ENCODE peak calls at places on chromosomes 2 and 18, in five cellular contexts. One of them, this sample, is unnamed.

GRCh38 chr2:109185801-109186570 is 57.0 kb downstream of the SH3RF3 start:
- DNase-seq in PC-3: no peak
- DNase-seq in SK-N-SH: no peak
- DNase-seq in HCT116: no peak
- DNase-seq in GM23248: peak
- DNase-seq in this sample: no peak

GRCh38 chr2:61125123-61125710 is 36.8 kb upstream of the C2orf74 start:
- DNase-seq in PC-3: no peak
- DNase-seq in SK-N-SH: no peak
- DNase-seq in GM23248: no peak
- DNase-seq in HCT116: no peak
- DNase-seq in this sample: peak

GRCh38 chr2:218282173-218282991 is 9.9 kb downstream of the TMBIM1 start:
- DNase-seq in SK-N-SH: peak
- DNase-seq in GM23248: peak
- DNase-seq in HCT116: no peak
- DNase-seq in PC-3: peak
- DNase-seq in this sample: no peak

GRCh38 chr18:34981487-34981886 is 59.7 kb upstream of the MAPRE2 start:
- DNase-seq in PC-3: no peak
- DNase-seq in HCT116: no peak
- DNase-seq in SK-N-SH: no peak
- DNase-seq in GM23248: no peak
- DNase-seq in this sample: no peak

GRCh38 chr2:135819211-135819610 is 17.8 kb downstream of the LCT start:
- DNase-seq in SK-N-SH: no peak
- DNase-seq in PC-3: peak
- DNase-seq in HCT116: peak
- DNase-seq in GM23248: peak
- DNase-seq in this sample: peak

GRCh38 chr2:241904011-241904718 is 34.6 kb downstream of the RTP5 start:
- DNase-seq in GM23248: no peak
- DNase-seq in HCT116: no peak
- DNase-seq in PC-3: no peak
- DNase-seq in SK-N-SH: no peak
- DNase-seq in this sample: no peak

GRCh38 chr2:45301307-45302010 is 292.2 kb upstream of the SIX2 start:
- DNase-seq in SK-N-SH: no peak
- DNase-seq in GM23248: no peak
- DNase-seq in HCT116: no peak
- DNase-seq in PC-3: no peak
- DNase-seq in this sample: no peak

GRCh38 chr2:147345246-147345645 is 499.6 kb upstream of the ACVR2A start:
- DNase-seq in GM23248: peak
- DNase-seq in PC-3: peak
- DNase-seq in HCT116: no peak
- DNase-seq in SK-N-SH: no peak
- DNase-seq in this sample: no peak

GRCh38 chr2:43840961-43841360 is 2.2 kb downstream of the ABCG8 start:
- DNase-seq in HCT116: no peak
- DNase-seq in GM23248: peak
- DNase-seq in PC-3: no peak
- DNase-seq in SK-N-SH: no peak
- DNase-seq in this sample: no peak

DNA sequence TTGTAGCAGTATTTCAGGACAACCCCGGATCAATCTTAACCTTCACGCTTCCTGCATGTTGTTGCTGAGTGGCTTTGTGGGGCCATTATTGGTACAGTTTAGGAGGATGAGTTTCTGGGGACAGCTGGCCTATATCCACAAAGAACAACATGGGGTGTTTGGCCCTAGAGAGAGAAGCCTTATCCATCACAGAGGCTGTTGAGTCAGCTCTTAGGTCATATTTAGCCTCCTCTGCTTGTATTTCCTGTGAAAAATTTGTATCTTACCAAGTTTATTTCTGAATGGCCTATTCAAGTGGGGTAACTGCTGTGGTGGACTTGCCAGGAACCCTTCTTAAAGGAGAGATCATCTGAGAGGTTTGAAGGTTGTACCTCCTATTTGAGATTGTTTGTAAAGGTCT is 77.6 kb downstream of the MAP4K4 start:
- DNase-seq in PC-3: no peak
- DNase-seq in HCT116: no peak
- DNase-seq in GM23248: peak
- DNase-seq in SK-N-SH: no peak
- DNase-seq in this sample: no peak
- TF ChIP-seq EZH2phosphoT487 in PC-3: no peak
- TF ChIP-seq EZH2phosphoT487 in HCT116: no peak
- TF ChIP-seq EZH2phosphoT487 in GM23248: no peak
- TF ChIP-seq EZH2phosphoT487 in SK-N-SH: no peak
- TF ChIP-seq EZH2phosphoT487 in this sample: no peak

GRCh38 chr18:644395-645004 is 13.0 kb upstream of the TYMS start:
- DNase-seq in GM23248: no peak
- DNase-seq in HCT116: no peak
- DNase-seq in SK-N-SH: no peak
- DNase-seq in PC-3: peak
- DNase-seq in this sample: no peak
- TF ChIP-seq EZH2phosphoT487 in GM23248: no peak
- TF ChIP-seq EZH2phosphoT487 in HCT116: no peak
- TF ChIP-seq EZH2phosphoT487 in SK-N-SH: no peak
- TF ChIP-seq EZH2phosphoT487 in PC-3: no peak
- TF ChIP-seq EZH2phosphoT487 in this sample: no peak

GRCh38 chr2:8126783-8127182 is 555.1 kb upstream of the ID2 start:
- DNase-seq in PC-3: no peak
- DNase-seq in HCT116: no peak
- DNase-seq in SK-N-SH: no peak
- DNase-seq in GM23248: no peak
- DNase-seq in this sample: no peak
- TF ChIP-seq EZH2phosphoT487 in PC-3: no peak
- TF ChIP-seq EZH2phosphoT487 in HCT116: no peak
- TF ChIP-seq EZH2phosphoT487 in SK-N-SH: no peak
- TF ChIP-seq EZH2phosphoT487 in GM23248: no peak
- TF ChIP-seq EZH2phosphoT487 in this sample: no peak

DNA sequence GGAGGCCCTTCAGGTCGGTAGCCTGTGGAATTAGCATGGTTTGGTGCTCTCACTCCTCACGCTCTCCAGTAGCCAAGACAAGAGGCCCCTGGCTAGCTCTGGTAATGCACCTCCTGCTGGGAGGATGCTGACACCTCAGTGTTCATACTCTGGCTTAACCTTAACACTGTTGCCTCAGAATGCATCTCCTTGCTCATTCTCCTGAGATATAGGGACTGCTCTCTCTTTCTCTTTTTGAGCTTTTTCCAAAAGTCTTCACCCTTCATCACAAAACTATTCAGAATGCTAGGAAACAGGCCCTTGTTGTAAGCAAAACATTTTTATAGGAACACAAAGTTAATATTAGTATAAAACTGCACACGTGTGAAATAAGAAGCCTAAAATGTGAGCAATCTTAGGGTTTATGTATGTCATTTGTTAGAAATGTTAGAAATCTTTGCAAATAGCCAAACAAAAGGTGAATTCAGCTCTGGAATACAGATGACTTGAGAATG is 17.3 kb upstream of the IMPA2 start:
- DNase-seq in GM23248: peak
- DNase-seq in SK-N-SH: no peak
- DNase-seq in HCT116: no peak
- DNase-seq in PC-3: no peak
- DNase-seq in this sample: no peak
- TF ChIP-seq EZH2phosphoT487 in GM23248: no peak
- TF ChIP-seq EZH2phosphoT487 in SK-N-SH: no peak
- TF ChIP-seq EZH2phosphoT487 in HCT116: no peak
- TF ChIP-seq EZH2phosphoT487 in PC-3: no peak
- TF ChIP-seq EZH2phosphoT487 in this sample: no peak

GRCh38 chr2:20224191-20224715 is 677 bp downstream of the SDC1 start:
- DNase-seq in SK-N-SH: peak
- DNase-seq in GM23248: no peak
- DNase-seq in HCT116: no peak
- DNase-seq in PC-3: no peak
- DNase-seq in this sample: no peak

GRCh38 chr2:20226152-20226545 is 1.2 kb upstream of the SDC1 start:
- DNase-seq in GM23248: no peak
- DNase-seq in SK-N-SH: no peak
- DNase-seq in PC-3: no peak
- DNase-seq in HCT116: no peak
- DNase-seq in this sample: no peak

GRCh38 chr2:20225294-20226151 is 593 bp upstream of the SDC1 start:
- DNase-seq in GM23248: peak
- DNase-seq in SK-N-SH: no peak
- DNase-seq in PC-3: peak
- DNase-seq in HCT116: peak
- DNase-seq in this sample: peak

GRCh38 chr2:20223345-20224190 is 1.4 kb downstream of the SDC1 start:
- DNase-seq in HCT116: no peak
- DNase-seq in SK-N-SH: peak
- DNase-seq in PC-3: peak
- DNase-seq in GM23248: peak
- DNase-seq in this sample: no peak

GRCh38 chr2:20224716-20225293 is at the start of gene SDC1:
- DNase-seq in HCT116: no peak
- DNase-seq in SK-N-SH: peak
- DNase-seq in PC-3: peak
- DNase-seq in GM23248: peak
- DNase-seq in this sample: no peak
- TF ChIP-seq EZH2phosphoT487 in HCT116: no peak
- TF ChIP-seq EZH2phosphoT487 in SK-N-SH: no peak
- TF ChIP-seq EZH2phosphoT487 in PC-3: no peak
- TF ChIP-seq EZH2phosphoT487 in GM23248: no peak
- TF ChIP-seq EZH2phosphoT487 in this sample: no peak

DNA sequence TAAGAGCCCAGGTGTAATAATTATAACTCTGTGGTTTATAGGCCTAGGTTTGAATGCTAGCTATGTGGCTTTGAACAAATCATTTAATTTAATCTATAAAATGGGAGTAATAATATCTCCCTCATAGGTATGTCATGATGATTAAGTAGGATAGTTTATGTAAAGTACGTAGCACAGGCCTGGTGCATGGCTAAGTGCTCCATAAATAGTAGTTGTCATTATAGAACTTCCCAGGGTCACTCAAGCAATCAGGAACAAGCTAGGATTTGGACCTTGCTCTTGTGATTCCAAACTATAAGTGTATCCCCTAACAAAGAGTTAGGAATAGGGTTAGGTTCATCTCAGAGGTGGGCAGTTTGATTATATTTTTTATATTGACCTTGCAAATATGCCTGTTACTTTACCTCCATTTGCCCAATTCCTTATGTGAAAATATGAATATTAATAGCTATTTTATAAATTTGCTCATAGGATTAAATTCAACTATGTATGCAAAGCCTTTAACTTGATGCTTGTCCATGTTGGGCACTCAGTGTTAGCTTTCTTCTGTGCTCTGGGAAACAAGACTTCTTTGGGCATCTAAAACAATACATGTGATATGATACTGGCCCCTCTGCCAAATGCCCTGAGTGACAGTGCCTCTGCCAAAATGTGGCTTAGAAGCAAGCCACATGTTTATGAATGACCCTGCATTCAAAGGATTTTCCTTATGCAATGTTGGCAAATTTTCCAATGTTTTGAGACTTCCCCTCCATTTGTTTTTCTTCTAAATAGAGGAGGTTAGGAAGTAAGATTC is 353.6 kb downstream of the KIAA1328 start:
- DNase-seq in GM23248: no peak
- DNase-seq in PC-3: no peak
- DNase-seq in SK-N-SH: no peak
- DNase-seq in HCT116: no peak
- DNase-seq in this sample: no peak
- TF ChIP-seq EZH2phosphoT487 in GM23248: no peak
- TF ChIP-seq EZH2phosphoT487 in PC-3: no peak
- TF ChIP-seq EZH2phosphoT487 in SK-N-SH: no peak
- TF ChIP-seq EZH2phosphoT487 in HCT116: no peak
- TF ChIP-seq EZH2phosphoT487 in this sample: no peak

GRCh38 chr2:69305712-69306611 is 81.1 kb downstream of the GFPT1 start:
- DNase-seq in HCT116: no peak
- DNase-seq in GM23248: peak
- DNase-seq in SK-N-SH: peak
- DNase-seq in PC-3: no peak
- DNase-seq in this sample: no peak
- TF ChIP-seq EZH2phosphoT487 in HCT116: no peak
- TF ChIP-seq EZH2phosphoT487 in GM23248: no peak
- TF ChIP-seq EZH2phosphoT487 in SK-N-SH: no peak
- TF ChIP-seq EZH2phosphoT487 in PC-3: no peak
- TF ChIP-seq EZH2phosphoT487 in this sample: no peak

GRCh38 chr2:197200657-197201056 is 109.9 kb downstream of the ANKRD44 start:
- DNase-seq in GM23248: no peak
- DNase-seq in PC-3: no peak
- DNase-seq in HCT116: no peak
- DNase-seq in SK-N-SH: no peak
- DNase-seq in this sample: no peak

GRCh38 chr2:197200056-197200455 is 110.5 kb downstream of the ANKRD44 start:
- DNase-seq in SK-N-SH: no peak
- DNase-seq in HCT116: no peak
- DNase-seq in PC-3: no peak
- DNase-seq in GM23248: no peak
- DNase-seq in this sample: peak

GRCh38 chr2:197196737-197197136 is 113.8 kb downstream of the ANKRD44 start:
- DNase-seq in HCT116: no peak
- DNase-seq in SK-N-SH: no peak
- DNase-seq in GM23248: no peak
- DNase-seq in PC-3: peak
- DNase-seq in this sample: no peak

GRCh38 chr2:197197808-197198409 is 112.7 kb downstream of the ANKRD44 start:
- DNase-seq in SK-N-SH: no peak
- DNase-seq in HCT116: no peak
- DNase-seq in GM23248: no peak
- DNase-seq in PC-3: no peak
- DNase-seq in this sample: no peak

GRCh38 chr2:197198890-197199289 is 111.7 kb downstream of the ANKRD44 start:
- DNase-seq in SK-N-SH: peak
- DNase-seq in GM23248: no peak
- DNase-seq in PC-3: no peak
- DNase-seq in HCT116: no peak
- DNase-seq in this sample: peak
- TF ChIP-seq EZH2phosphoT487 in SK-N-SH: no peak
- TF ChIP-seq EZH2phosphoT487 in GM23248: no peak
- TF ChIP-seq EZH2phosphoT487 in PC-3: no peak
- TF ChIP-seq EZH2phosphoT487 in HCT116: no peak
- TF ChIP-seq EZH2phosphoT487 in this sample: no peak

GRCh38 chr2:128549646-128550260 is 231.1 kb upstream of the HS6ST1 start:
- DNase-seq in GM23248: no peak
- DNase-seq in SK-N-SH: no peak
- DNase-seq in PC-3: no peak
- DNase-seq in HCT116: no peak
- DNase-seq in this sample: no peak
- TF ChIP-seq EZH2phosphoT487 in GM23248: no peak
- TF ChIP-seq EZH2phosphoT487 in SK-N-SH: no peak
- TF ChIP-seq EZH2phosphoT487 in PC-3: no peak
- TF ChIP-seq EZH2phosphoT487 in HCT116: no peak
- TF ChIP-seq EZH2phosphoT487 in this sample: no peak

This sample was measured in OCI-LY7.